ENCODE peak calls at places on chromosomes 5 and 9, in nine cellular contexts. Q is BE2C, U is HFFc6, B is BJ, O is OCI-LY7, Y is heart left ventricle, R is GM06990, F is type B pancreatic cell, A is gastrocnemius medialis. T is an unnamed sample.
A peak's percentile ranks its signal among the peaks of the same experiment; 100 is the strongest.

GRCh38 chr5:9776525-9776924 is 146.4 kb upstream of the TAS2R1 start:
- DNase-seq in O (no peak), Q (no peak), A (no peak), Y (no peak), F (no peak), U (peak; percentile 53), B (no peak), R (no peak), T (peak; percentile 24)

GRCh38 chr5:127517110-127517479 is 345 bp upstream of the PRRC1 start:
- DNase-seq in A (no peak), O (no peak), R (no peak), U (peak; percentile 31), F (no peak), Y (no peak), B (no peak), Q (no peak), T (no peak)

GRCh38 chr5:177087707-177088005 is 941 bp downstream of the FGFR4 start:
- DNase-seq in Q (no peak), U (no peak), O (no peak), A (no peak), B (no peak), R (no peak), Y (no peak), F (no peak), T (no peak)

GRCh38 chr9:20726144-20726543 is 42.1 kb downstream of the FOCAD start:
- DNase-seq in U (no peak), A (no peak), Y (no peak), F (no peak), R (no peak), O (no peak), B (no peak), Q (no peak), T (no peak)

GRCh38 chr9:117555964-117556629 is 141.2 kb upstream of the ASTN2 start:
- DNase-seq in F (no peak), Y (no peak), Q (peak; percentile 83), A (no peak), R (peak; percentile 5), U (peak; percentile 1), B (no peak), O (peak; percentile 44), T (peak; percentile 55)

GRCh38 chr9:115636596-115636995 is 517.0 kb upstream of the PAPPA start:
- DNase-seq in B (no peak), F (no peak), Q (no peak), Y (no peak), R (no peak), O (no peak), U (no peak), A (no peak), T (no peak)

GRCh38 chr5:157748740-157749461 is 5.4 kb downstream of the LSM11 start:
- DNase-seq in B (peak; percentile 12), U (peak; percentile 89), O (no peak), Q (no peak), Y (no peak), F (no peak), A (no peak), R (no peak), T (peak; percentile 89)

GRCh38 chr5:30539004-30539634 is 654.4 kb upstream of the CDH6 start:
- DNase-seq in R (no peak), U (no peak), Y (peak; percentile 66), Q (no peak), A (no peak), O (no peak), B (no peak), F (no peak), T (peak; percentile 92)

GRCh38 chr5:56561-57290 is 35.2 kb upstream of the PLEKHG4B start:
- DNase-seq in U (peak; percentile 14), B (no peak), A (no peak), Y (no peak), R (no peak), F (no peak), O (peak; percentile 33), Q (no peak), T (peak; percentile 54)

GRCh38 chr5:158039911-158040347 is 181.0 kb upstream of the CLINT1 start:
- DNase-seq in Q (no peak), Y (no peak), B (no peak), F (no peak), O (no peak), U (no peak), R (peak; percentile 21), A (no peak), T (no peak)

GRCh38 chr9:107036367-107036766 is 173.4 kb downstream of the ZNF462 start:
- DNase-seq in O (no peak), U (no peak), F (no peak), A (no peak), Q (no peak), B (no peak), Y (no peak), R (no peak), T (no peak)

GRCh38 chr5:178416206-178416882 is 173.8 kb downstream of the COL23A1 start:
- DNase-seq in F (no peak), A (no peak), R (no peak), O (no peak), Q (no peak), Y (no peak), U (no peak), B (no peak), T (no peak)

GRCh38 chr9:134546231-134546731 is 95.3 kb upstream of the COL5A1 start:
- DNase-seq in A (no peak), U (no peak), R (no peak), F (no peak), O (no peak), B (no peak), Q (no peak), Y (no peak), T (peak; percentile 80)

GRCh38 chr9:34964458-34964857 is 6.4 kb downstream of the PHF24 start:
- DNase-seq in U (no peak), R (no peak), F (no peak), B (no peak), Y (no peak), O (no peak), A (no peak), Q (no peak), T (no peak)

GRCh38 chr9:36245906-36246305 is 12.3 kb downstream of the GNE start:
- DNase-seq in F (no peak), A (no peak), R (no peak), Q (no peak), Y (no peak), U (no peak), O (no peak), B (no peak), T (no peak)

GRCh38 chr9:82670000-82670399 is 392.9 kb downstream of the RASEF start:
- DNase-seq in Y (no peak), B (no peak), R (no peak), Q (peak; percentile 59), F (no peak), U (no peak), O (no peak), A (no peak), T (no peak)

DNA sequence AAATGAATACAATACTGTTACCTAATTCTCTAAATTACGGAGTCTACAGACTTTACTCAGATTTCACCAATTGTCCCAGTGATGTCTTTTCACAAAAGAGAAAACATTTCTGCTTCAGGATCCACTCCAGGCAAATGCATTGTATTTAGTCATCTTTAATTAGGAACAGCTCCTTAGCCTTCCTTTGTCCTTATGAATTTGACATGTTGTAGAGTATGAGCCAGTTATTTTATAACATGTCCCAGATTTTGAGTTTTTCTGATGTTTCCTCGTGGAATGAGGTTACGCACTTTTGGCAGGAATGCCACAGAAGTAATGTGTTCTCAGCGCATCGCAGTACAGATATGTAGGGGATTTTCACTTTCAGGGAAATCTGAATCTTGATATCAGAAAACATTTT is 10.5 kb downstream of the HABP4 start:
- DNase-seq in U (no peak), B (no peak), F (no peak), R (no peak), Y (no peak), O (no peak), A (no peak), Q (no peak), T (no peak)
- TF ChIP-seq CTCF in U (no peak), B (no peak), F (no peak), R (no peak), Y (no peak), O (no peak), A (no peak), Q (no peak), T (no peak)

GRCh38 chr5:147226512-147226911 is 8.3 kb upstream of the STK32A start:
- DNase-seq in F (no peak), O (no peak), B (no peak), Q (no peak), A (no peak), R (no peak), Y (no peak), U (no peak), T (no peak)

GRCh38 chr5:147223343-147223742 is 11.5 kb upstream of the STK32A start:
- DNase-seq in U (no peak), A (no peak), B (no peak), O (no peak), F (no peak), Q (no peak), R (no peak), Y (no peak), T (peak; percentile 10)

GRCh38 chr5:147225938-147226337 is 8.9 kb upstream of the STK32A start:
- DNase-seq in Y (no peak), A (no peak), Q (no peak), U (no peak), R (no peak), F (no peak), O (no peak), B (no peak), T (no peak)

GRCh38 chr5:147223951-147224791 is 10.7 kb upstream of the STK32A start:
- DNase-seq in R (no peak), F (no peak), U (peak; percentile 52), A (no peak), Q (peak; percentile 55), Y (no peak), O (peak; percentile 3), B (peak; percentile 3), T (peak; percentile 74)
- TF ChIP-seq CTCF in R (peak; percentile 47), F (peak; percentile 78), U (peak; percentile 79), A (peak; percentile 42), Q (peak; percentile 88), Y (peak; percentile 57), O (peak; percentile 71), B (peak; percentile 74), T (peak; percentile 77)

DNA sequence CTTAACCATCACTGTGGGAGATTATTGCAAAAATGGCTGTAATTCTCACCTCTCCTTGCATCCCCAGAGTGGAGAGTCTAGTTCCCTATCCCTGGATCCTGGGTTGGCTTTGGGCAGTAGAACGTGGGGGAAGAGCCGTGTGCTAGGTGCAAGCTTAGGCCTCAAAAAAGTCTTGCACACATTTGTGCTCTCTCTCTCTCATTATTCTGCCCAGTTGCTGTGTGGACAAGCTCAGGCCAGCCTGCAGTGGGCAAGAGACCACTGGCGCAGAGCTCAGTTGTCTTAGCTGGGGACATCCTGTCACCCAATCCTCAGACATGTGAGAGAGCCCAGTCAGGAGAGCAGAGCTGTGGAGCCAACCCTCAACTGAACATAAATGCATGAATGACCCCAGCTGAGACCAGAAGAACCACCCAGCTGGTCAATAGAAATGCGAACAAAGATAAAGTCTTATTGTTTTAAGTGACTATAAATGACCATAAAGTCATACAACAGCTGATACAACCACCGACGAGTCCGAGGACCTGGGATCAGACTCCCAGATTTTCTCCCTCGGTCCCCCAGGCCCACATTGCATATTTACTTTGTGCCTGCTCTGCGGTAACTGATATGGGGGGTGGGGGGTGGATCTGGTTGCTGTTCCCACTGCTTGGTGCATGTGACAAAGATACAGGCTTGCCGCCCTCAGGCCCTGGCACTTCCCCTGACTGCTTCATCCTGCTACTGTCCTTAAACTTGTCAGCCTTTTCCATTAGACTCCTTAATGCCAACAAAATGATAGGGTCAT is 166.4 kb upstream of the MVB12B start:
- DNase-seq in F (no peak), A (no peak), Y (no peak), Q (no peak), O (no peak), R (no peak), U (no peak), B (no peak), T (no peak)
- TF ChIP-seq CTCF in F (no peak), A (no peak), Y (no peak), Q (no peak), O (no peak), R (no peak), U (no peak), B (no peak), T (no peak)

GRCh38 chr9:129436751-129437625 is 183.9 kb downstream of the C9orf50 start:
- DNase-seq in Q (peak; percentile 72), Y (peak; percentile 78), B (no peak), A (no peak), O (no peak), F (no peak), U (no peak), R (no peak), T (peak; percentile 70)
- TF ChIP-seq CTCF in Q (no peak), Y (no peak), B (no peak), A (no peak), O (no peak), F (no peak), U (no peak), R (no peak), T (no peak)